ENCODE peak calls at places on chromosomes 3 and 15, in ten cellular contexts. X is mammary epithelial cell; D is fibroblast of villous mesenchyme; W is fibroblast of mammary gland; P is tibial artery; E is cardiac fibroblast; Z is left ventricle myocardium inferior; Y is sigmoid colon; J is CD4-positive, alpha-beta memory T cell; C is choroid plexus epithelial cell. L is an unnamed sample.

GRCh38 chr3:158261371-158261991 is 151.6 kb downstream of the RSRC1 start:
- DNase-seq in P (no peak), Z (no peak), D (no peak), J (no peak), E (peak; percentile 5), C (peak; percentile 51), Y (no peak), X (no peak), W (peak; percentile 25), L (no peak)

GRCh38 chr3:64530434-64531049 is 157.3 kb downstream of the ADAMTS9 start:
- DNase-seq in W (peak; percentile 62), J (no peak), P (peak; percentile 77), Z (no peak), E (peak; percentile 72), Y (peak; percentile 79), X (peak; percentile 50), C (peak; percentile 71), D (peak; percentile 68), L (no peak)

GRCh38 chr3:16231983-16232382 is 32.8 kb downstream of the DPH3 start:
- DNase-seq in Z (no peak), W (no peak), Y (no peak), C (no peak), X (no peak), E (no peak), P (no peak), D (no peak), J (no peak), L (no peak)

GRCh38 chr15:44798815-44799214 is 62.5 kb downstream of the TRIM69 start:
- DNase-seq in C (peak; percentile 51), J (no peak), E (peak; percentile 33), W (no peak), Y (no peak), X (no peak), D (no peak), Z (no peak), P (no peak), L (no peak)

GRCh38 chr3:118974356-118975097 is 60.1 kb downstream of the IGSF11 start:
- DNase-seq in P (no peak), J (peak; percentile 6), Y (no peak), C (no peak), D (no peak), X (no peak), Z (no peak), W (no peak), E (no peak), L (no peak)

GRCh38 chr3:196431193-196432136 is 762 bp downstream of the UBXN7 start:
- DNase-seq in Z (no peak), P (peak; percentile 66), D (peak; percentile 71), X (peak; percentile 69), J (peak; percentile 41), E (peak; percentile 69), W (peak; percentile 74), C (peak; percentile 79), Y (peak; percentile 65), L (no peak)

GRCh38 chr3:71707600-71707999 is 17.6 kb downstream of the EIF4E3 start:
- DNase-seq in C (peak; percentile 81), Z (no peak), E (peak; percentile 33), J (no peak), X (no peak), W (peak; percentile 63), P (no peak), Y (no peak), D (no peak), L (no peak)

GRCh38 chr15:80991446-80991845 is 1.8 kb upstream of the MESD start:
- DNase-seq in W (peak; percentile 94), D (peak; percentile 87), E (peak; percentile 85), P (peak; percentile 80), X (peak; percentile 13), J (no peak), Z (peak; percentile 58), Y (peak; percentile 89), C (peak; percentile 72), L (no peak)

GRCh38 chr3:185460719-185461350 is 38.0 kb downstream of the TMEM41A start:
- DNase-seq in C (peak; percentile 62), X (peak; percentile 11), W (peak; percentile 47), Z (no peak), J (no peak), D (peak; percentile 22), E (peak; percentile 48), P (no peak), Y (no peak), L (no peak)

GRCh38 chr3:80068459-80068858 is 300.7 kb upstream of the ROBO1 start:
- DNase-seq in X (no peak), D (no peak), Z (no peak), C (no peak), W (no peak), E (no peak), J (no peak), P (no peak), Y (no peak), L (no peak)

GRCh38 chr3:140384028-140384771 is 293.7 kb upstream of the TRIM42 start:
- DNase-seq in P (no peak), D (no peak), W (no peak), C (no peak), E (no peak), J (no peak), Z (no peak), Y (no peak), X (no peak), L (no peak)

GRCh38 chr3:169241575-169241927 is 422.0 kb downstream of the MECOM start:
- DNase-seq in Z (no peak), Y (no peak), X (peak; percentile 26), W (no peak), D (peak; percentile 60), E (peak; percentile 82), J (no peak), C (peak; percentile 84), P (no peak), L (no peak)

GRCh38 chr3:52399131-52399530 is 45.8 kb downstream of the SEMA3G start:
- DNase-seq in Z (peak; percentile 2), P (no peak), D (no peak), E (no peak), C (no peak), Y (no peak), X (no peak), W (no peak), J (no peak), L (no peak)

GRCh38 chr3:19816631-19817030 is 117.4 kb downstream of the EFHB start:
- DNase-seq in Z (no peak), W (no peak), Y (no peak), C (no peak), X (no peak), P (no peak), D (no peak), E (no peak), J (no peak), L (no peak)

DNA sequence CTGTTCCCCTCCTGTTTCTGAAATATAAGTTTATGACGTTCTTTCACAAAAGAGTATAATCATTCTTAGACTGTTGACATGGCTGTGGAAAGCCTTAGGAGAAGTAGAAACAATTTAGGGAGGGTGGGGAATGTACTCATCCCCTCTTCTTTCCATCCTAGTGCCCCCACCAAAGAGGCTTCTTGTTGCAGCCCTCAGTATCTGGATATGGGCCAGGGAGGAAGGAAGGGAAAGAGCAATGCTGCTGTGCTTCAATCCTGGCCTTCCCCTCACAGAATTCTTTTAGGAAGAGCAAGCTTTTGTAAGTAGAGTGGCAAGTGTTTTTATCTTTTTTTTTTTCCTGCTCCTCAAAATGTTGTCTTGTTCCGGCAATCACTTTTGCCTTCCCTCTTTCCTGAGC is 1.7 kb downstream of the INAFM2 start:
- DNase-seq in Y (no peak), Z (no peak), J (no peak), E (peak; percentile 58), W (no peak), C (no peak), D (no peak), X (no peak), P (peak; percentile 59), L (no peak)
- H3K4me3 ChIP-seq in Y (peak overlapping the region; percentile 95), Z (peak overlapping the region; percentile 88), J (peak overlapping the region; percentile 41), E (peak overlapping the region; percentile 75), W (no peak overlapping the region), C (peak overlapping the region; percentile 73), D (peak overlapping the region; percentile 75), X (peak overlapping the region; percentile 64), P (peak overlapping the region; percentile 75), L (no peak overlapping the region)

GRCh38 chr3:152737021-152737908 is 97.7 kb upstream of the P2RY1 start:
- DNase-seq in X (peak; percentile 74), D (peak; percentile 72), C (peak; percentile 89), W (peak; percentile 92), Z (no peak), Y (peak; percentile 64), P (no peak), E (peak; percentile 81), J (no peak), L (peak; percentile 54)
- H3K4me3 ChIP-seq in X (no peak overlapping the region), D (no peak overlapping the region), C (no peak overlapping the region), W (no peak overlapping the region), Z (no peak overlapping the region), Y (no peak overlapping the region), P (no peak overlapping the region), E (no peak overlapping the region), J (no peak overlapping the region), L (no peak overlapping the region)

DNA sequence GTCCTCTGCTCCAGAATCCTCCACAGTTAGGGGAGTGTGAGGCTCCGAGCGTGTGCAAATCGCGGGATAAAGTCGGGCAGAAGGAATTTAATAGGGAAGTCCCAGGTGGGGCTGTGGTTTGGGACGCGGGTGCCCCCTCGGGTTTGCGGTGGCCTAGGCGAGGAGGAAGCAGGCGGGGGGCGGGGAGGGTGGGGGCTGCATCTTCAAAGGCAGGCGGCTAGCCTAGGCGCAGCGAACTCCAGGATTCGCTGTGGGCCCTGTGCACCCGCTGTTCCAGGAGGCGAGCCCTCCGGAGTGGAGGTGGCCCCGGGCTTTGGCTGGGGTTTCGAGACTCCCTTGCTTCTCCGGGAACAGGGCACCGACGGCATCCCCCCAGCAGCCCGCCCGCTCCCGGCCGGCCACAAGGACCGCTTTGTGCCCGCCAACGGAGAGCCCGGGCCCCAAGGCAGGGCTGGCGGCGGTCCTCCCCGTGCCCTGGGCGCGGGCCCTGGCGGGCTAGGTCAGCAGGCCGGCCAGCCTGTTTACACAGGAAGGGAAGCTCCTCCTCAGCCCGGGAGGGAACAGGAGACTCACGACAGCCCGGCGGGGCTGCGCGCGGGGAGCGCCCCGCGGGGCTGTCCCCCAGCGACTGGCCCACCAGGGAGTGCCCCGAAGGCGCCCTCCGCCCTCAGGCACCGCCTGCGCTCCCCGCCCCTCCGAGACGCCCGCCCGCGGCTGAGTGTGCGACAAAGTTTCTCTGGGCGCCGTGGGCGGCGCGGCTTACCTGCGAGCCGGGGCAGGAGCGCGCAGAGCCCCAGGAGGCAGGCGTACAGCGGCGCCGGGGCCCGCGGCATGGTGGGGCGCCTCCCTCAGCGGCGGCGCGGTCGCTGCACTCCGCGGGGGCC is 755 bp downstream of the ITGB5 start:
- DNase-seq in P (peak; percentile 82), Z (peak; percentile 40), W (peak; percentile 50), C (peak; percentile 34), Y (peak; percentile 75), J (no peak), X (peak; percentile 57), D (peak; percentile 72), E (peak; percentile 54), L (peak; percentile 28)
- H3K4me3 ChIP-seq in P (peak overlapping the region; percentile 94), Z (peak overlapping the region; percentile 94), W (peak overlapping the region; percentile 72), C (peak overlapping the region; percentile 69), Y (peak overlapping the region; percentile 94), J (peak overlapping the region; percentile 24), X (peak overlapping the region; percentile 80), D (peak overlapping the region; percentile 73), E (peak overlapping the region; percentile 67), L (peak overlapping the region; percentile 73)

GRCh38 chr3:45597166-45597565 is 2.6 kb downstream of the LIMD1 start:
- DNase-seq in P (peak; percentile 71), E (peak; percentile 51), D (peak; percentile 51), Z (no peak), Y (no peak), W (peak; percentile 81), X (no peak), J (no peak), C (peak; percentile 42), L (no peak)
- H3K4me3 ChIP-seq in P (peak overlapping the region; percentile 86), E (no peak overlapping the region), D (peak overlapping the region; percentile 73), Z (peak overlapping the region; percentile 85), Y (peak overlapping the region; percentile 75), W (peak overlapping the region; percentile 69), X (no peak overlapping the region), J (peak overlapping the region; percentile 42), C (no peak overlapping the region), L (peak overlapping the region; percentile 88)